ENCODE peak calls at places on chromosomes 2 and 18, in six cellular contexts. L, I, N, G, P and H are unnamed samples.
A peak's percentile ranks its signal among the peaks of the same experiment; 100 is the strongest.

GRCh38 chr2:47354013-47354816 is 48.7 kb upstream of the MSH2 start:
- DNase-seq in L (no peak), I (peak; percentile 84), N (peak; percentile 37), G (no peak), P (no peak), H (no peak)

GRCh38 chr2:112839407-112840067 is 3.0 kb upstream of the IL1B start:
- DNase-seq in L (no peak), I (no peak), N (no peak), G (no peak), P (no peak), H (no peak)

GRCh38 chr2:196783431-196784094 is 15.9 kb downstream of the GTF3C3 start:
- DNase-seq in L (no peak), I (peak; percentile 45), N (peak; percentile 69), G (peak; percentile 11), P (no peak), H (no peak)

GRCh38 chr2:63054812-63055509 is 4.3 kb downstream of the OTX1 start:
- DNase-seq in L (no peak), I (peak; percentile 2), N (no peak), G (peak; percentile 72), P (peak; percentile 77), H (peak; percentile 26)

GRCh38 chr2:232039086-232039485 is 77.6 kb downstream of the DIS3L2 start:
- DNase-seq in L (no peak), I (no peak), N (no peak), G (no peak), P (no peak), H (no peak)

GRCh38 chr18:11925800-11926481 is 17.8 kb upstream of the MPPE1 start:
- DNase-seq in L (no peak), I (peak; percentile 45), N (no peak), G (no peak), P (no peak), H (no peak)

GRCh38 chr2:202870431-202871160 is 970 bp downstream of the ICA1L start:
- DNase-seq in L (peak; percentile 50), I (peak; percentile 70), N (peak; percentile 36), G (peak; percentile 90), P (peak; percentile 92), H (peak; percentile 35)

GRCh38 chr2:85409719-85410583 is at the start of gene CAPG:
- DNase-seq in L (no peak), I (no peak), N (no peak), G (peak; percentile 59), P (peak; percentile 68), H (no peak)

GRCh38 chr18:5145168-5145857 is 51.7 kb downstream of the AKAIN1 start:
- DNase-seq in L (no peak), I (no peak), N (no peak), G (no peak), P (no peak), H (no peak)

GRCh38 chr2:96152301-96153165 is 7.3 kb upstream of the DUSP2 start:
- DNase-seq in L (no peak), I (no peak), N (no peak), G (no peak), P (peak; percentile 41), H (peak; percentile 38)

GRCh38 chr2:50895058-50895457 is 136.9 kb downstream of the NRXN1 start:
- DNase-seq in L (no peak), I (no peak), N (no peak), G (no peak), P (no peak), H (no peak)

GRCh38 chr2:216632952-216633615 is at the start of gene IGFBP2:
- DNase-seq in L (no peak), I (peak; percentile 52), N (peak; percentile 40), G (peak; percentile 93), P (peak; percentile 87), H (peak; percentile 85)

GRCh38 chr2:202555354-202555753 is 79.4 kb upstream of the FAM117B start:
- DNase-seq in L (no peak), I (no peak), N (no peak), G (no peak), P (no peak), H (no peak)

GRCh38 chr2:28681216-28681981 is 70.2 kb upstream of the PPP1CB start:
- DNase-seq in L (no peak), I (peak; percentile 88), N (peak; percentile 81), G (no peak), P (no peak), H (no peak)

GRCh38 chr2:235570256-235570655 is 76.4 kb downstream of the AGAP1 start:
- DNase-seq in L (no peak), I (peak; percentile 38), N (no peak), G (peak; percentile 79), P (no peak), H (no peak)

GRCh38 chr2:27027211-27027651 is 5.5 kb upstream of the TMEM214 start:
- DNase-seq in L (no peak), I (no peak), N (no peak), G (no peak), P (no peak), H (no peak)

GRCh38 chr2:73092146-73092783 is 20.5 kb downstream of the RAB11FIP5 start:
- DNase-seq in L (no peak), I (no peak), N (no peak), G (no peak), P (no peak), H (no peak)

GRCh38 chr18:21361297-21361880 is 119.4 kb downstream of the GREB1L start:
- DNase-seq in L (no peak), I (no peak), N (no peak), G (no peak), P (no peak), H (no peak)

GRCh38 chr2:101274142-101274541 is 21.5 kb downstream of the CNOT11 start:
- DNase-seq in L (no peak), I (no peak), N (no peak), G (no peak), P (no peak), H (no peak)

GRCh38 chr2:217694296-217694695 is 308.5 kb downstream of the TNS1 start:
- DNase-seq in L (no peak), I (peak; percentile 15), N (peak; percentile 32), G (peak; percentile 72), P (no peak), H (no peak)

GRCh38 chr2:37829202-37829601 is 95.9 kb upstream of the RMDN2 start:
- DNase-seq in L (no peak), I (peak; percentile 92), N (peak; percentile 98), G (peak; percentile 45), P (no peak), H (no peak)

GRCh38 chr2:197286805-197287595 is 23.6 kb downstream of the ANKRD44 start:
- DNase-seq in L (no peak), I (peak; percentile 88), N (peak; percentile 97), G (no peak), P (no peak), H (no peak)

GRCh38 chr18:79687806-79688205 is 8.2 kb downstream of the CTDP1 start:
- DNase-seq in L (no peak), I (peak; percentile 29), N (peak; percentile 79), G (no peak), P (no peak), H (no peak)

GRCh38 chr2:47028846-47029560 is 113.4 kb upstream of the MCFD2 start:
- DNase-seq in L (no peak), I (no peak), N (no peak), G (no peak), P (no peak), H (no peak)

GRCh38 chr2:71223767-71224333 is 3.1 kb downstream of the PAIP2B start:
- DNase-seq in L (no peak), I (peak; percentile 44), N (peak; percentile 16), G (peak; percentile 77), P (peak; percentile 71), H (peak; percentile 48)

GRCh38 chr2:98377569-98377968 is 31.3 kb downstream of the CNGA3 start:
- DNase-seq in L (no peak), I (no peak), N (no peak), G (no peak), P (no peak), H (no peak)

GRCh38 chr2:217138284-217138683 is 278.4 kb upstream of the TNP1 start:
- DNase-seq in L (no peak), I (no peak), N (no peak), G (no peak), P (no peak), H (no peak)

GRCh38 chr2:62221141-62221540 is 25.2 kb downstream of the B3GNT2 start:
- DNase-seq in L (no peak), I (peak; percentile 63), N (peak; percentile 30), G (no peak), P (no peak), H (no peak)

GRCh38 chr2:31973665-31974064 is 37.1 kb downstream of the MEMO1 start:
- DNase-seq in L (no peak), I (no peak), N (no peak), G (no peak), P (no peak), H (no peak)

GRCh38 chr18:51229328-51229727 is 31.8 kb upstream of the MEX3C start:
- DNase-seq in L (no peak), I (no peak), N (no peak), G (no peak), P (no peak), H (no peak)
- H2BK15ac ChIP-seq in L (no peak overlapping the region), I (no peak overlapping the region), N (no peak overlapping the region), G (no peak overlapping the region), P (no peak overlapping the region), H (no peak overlapping the region)

DNA sequence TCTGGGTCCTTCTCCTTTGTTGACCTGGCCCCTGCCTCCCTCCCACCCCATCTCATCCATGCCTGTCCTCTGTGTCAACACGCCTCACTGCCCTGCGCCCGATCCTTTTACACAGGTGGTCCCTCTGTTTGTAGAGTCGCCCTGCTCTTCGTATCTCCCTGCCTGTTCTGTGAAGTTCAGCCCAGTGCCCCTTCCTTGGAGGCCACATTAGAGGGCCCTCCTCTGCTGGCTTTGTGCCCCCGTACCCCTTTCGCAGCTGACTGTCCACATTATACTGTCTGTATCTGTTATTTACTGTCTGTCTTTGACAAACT is 25.5 kb downstream of the ASAP2 start:
- DNase-seq in L (no peak), I (no peak), N (no peak), G (no peak), P (peak; percentile 14), H (no peak)
- H3K4ac ChIP-seq in L (no peak overlapping the region), I (peak overlapping the region; percentile 22), N (peak overlapping the region; percentile 83), G (no peak overlapping the region), P (no peak overlapping the region), H (no peak overlapping the region)

GRCh38 chr2:20487030-20487391 is 40.1 kb downstream of the RHOB start:
- DNase-seq in L (no peak), I (no peak), N (no peak), G (no peak), P (no peak), H (no peak)
- H2BK15ac ChIP-seq in L (peak overlapping the region; percentile 76), I (no peak overlapping the region), N (no peak overlapping the region), G (no peak overlapping the region), P (no peak overlapping the region), H (no peak overlapping the region)

DNA sequence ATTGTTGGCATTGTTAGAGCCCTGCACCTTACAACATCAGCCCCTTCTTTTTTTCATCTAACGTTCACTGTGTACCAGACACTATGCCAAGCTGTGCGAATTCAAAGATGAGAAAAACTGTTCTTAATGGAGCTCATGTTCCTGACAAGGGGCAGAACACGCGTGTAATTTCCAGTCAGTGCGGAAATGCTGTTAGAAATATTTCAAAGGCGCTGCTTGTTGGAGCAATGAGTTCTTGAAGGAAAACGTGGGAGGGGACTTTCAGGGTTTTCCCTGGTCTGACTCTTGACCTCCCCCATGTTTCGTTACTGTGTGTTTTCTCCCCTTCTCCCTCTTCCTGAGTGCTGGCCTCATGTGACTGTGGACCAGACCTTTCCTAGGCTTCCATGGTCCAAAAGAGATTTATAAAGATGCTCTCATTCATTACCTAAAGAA is 1.5 kb downstream of the MTHFD2 start:
- DNase-seq in L (no peak), I (peak; percentile 64), N (peak; percentile 12), G (no peak), P (no peak), H (no peak)
- H3K4ac ChIP-seq in L (no peak overlapping the region), I (no peak overlapping the region), N (peak overlapping the region; percentile 75), G (no peak overlapping the region), P (no peak overlapping the region), H (no peak overlapping the region)